ENCODE peak calls at places on chromosome 6, in ten cellular contexts. Y is tibial nerve, S is GM20000, C is A549, G is heart right ventricle, E is body of pancreas, X is stomach, F is mammary epithelial cell, K is nephron progenitor cell, N is fibroblast of pulmonary artery. O is an unnamed sample.

GRCh38 chr6:77092971-77093370 is 370.3 kb downstream of the HTR1B start:
- DNase-seq in E (no peak), G (no peak), X (no peak), C (no peak), F (no peak), K (no peak), Y (no peak), S (no peak), N (peak), O (no peak)

GRCh38 chr6:73612611-73613010 is 41.2 kb downstream of the SLC17A5 start:
- DNase-seq in E (no peak), K (no peak), Y (no peak), G (no peak), F (no peak), C (no peak), N (no peak), S (no peak), X (no peak), O (no peak)

GRCh38 chr6:123744840-123745239 is 58.8 kb upstream of the NKAIN2 start:
- DNase-seq in X (no peak), F (no peak), G (no peak), C (no peak), N (no peak), S (no peak), E (no peak), K (no peak), Y (no peak), O (no peak)

GRCh38 chr6:168916576-168917207 is 337.0 kb downstream of the THBS2 start:
- DNase-seq in F (no peak), Y (peak), N (peak), K (no peak), E (no peak), G (no peak), X (peak), C (no peak), S (no peak), O (no peak)

GRCh38 chr6:14324042-14324441 is 206.5 kb downstream of the CD83 start:
- DNase-seq in G (no peak), K (no peak), Y (no peak), X (no peak), N (no peak), E (no peak), F (peak), C (no peak), S (no peak), O (no peak)

GRCh38 chr6:14671261-14671681 is 553.7 kb downstream of the CD83 start:
- DNase-seq in N (peak), E (no peak), S (no peak), C (no peak), X (peak), K (no peak), F (peak), G (peak), Y (no peak), O (peak)

GRCh38 chr6:96716221-96716620 is 121.1 kb downstream of the GPR63 start:
- DNase-seq in C (no peak), E (no peak), X (no peak), N (no peak), G (no peak), Y (no peak), F (no peak), S (no peak), K (no peak), O (no peak)

GRCh38 chr6:12504325-12504966 is 212.1 kb upstream of the PHACTR1 start:
- DNase-seq in F (peak), N (peak), Y (no peak), S (peak), C (no peak), G (no peak), X (no peak), K (no peak), E (peak), O (peak)

GRCh38 chr6:72219536-72219935 is 333.2 kb downstream of the RIMS1 start:
- DNase-seq in N (no peak), C (no peak), Y (no peak), X (no peak), E (no peak), G (no peak), S (no peak), F (no peak), K (no peak), O (no peak)

GRCh38 chr6:11586574-11586973 is 49.0 kb downstream of the TMEM170B start:
- DNase-seq in Y (no peak), X (no peak), K (no peak), S (no peak), F (peak), E (no peak), C (no peak), N (peak), G (no peak), O (no peak)

GRCh38 chr6:136334853-136335252 is 45.2 kb upstream of the BCLAF1 start:
- DNase-seq in C (no peak), X (no peak), S (no peak), F (no peak), E (no peak), G (no peak), Y (no peak), N (no peak), K (peak), O (no peak)

GRCh38 chr6:150245148-150245547 is 102.3 kb downstream of the PPP1R14C start:
- DNase-seq in X (no peak), S (no peak), E (no peak), C (no peak), Y (no peak), F (no peak), K (no peak), G (no peak), N (no peak), O (no peak)

GRCh38 chr6:154614101-154614500 is 103.6 kb upstream of the CNKSR3 start:
- DNase-seq in Y (no peak), X (no peak), C (no peak), S (no peak), N (peak), G (no peak), E (no peak), K (no peak), F (peak), O (no peak)

GRCh38 chr6:33189164-33189563 is 3.1 kb downstream of the COL11A2 start:
- DNase-seq in S (no peak), G (no peak), N (no peak), K (no peak), E (no peak), F (no peak), X (no peak), C (no peak), Y (no peak), O (no peak)

GRCh38 chr6:29071831-29072723 is 15.0 kb downstream of the OR2B3 start:
- DNase-seq in E (no peak), C (peak), N (peak), S (peak), X (no peak), F (peak), K (peak), Y (no peak), G (no peak), O (no peak)

GRCh38 chr6:146785001-146785585 is 186.3 kb downstream of the ADGB start:
- DNase-seq in K (peak), S (no peak), E (no peak), X (no peak), G (no peak), C (peak), Y (no peak), N (peak), F (peak), O (no peak)

GRCh38 chr6:130138909-130139242 is 83.9 kb downstream of the SAMD3 start:
- DNase-seq in G (no peak), S (no peak), E (no peak), X (no peak), N (no peak), Y (no peak), C (no peak), K (no peak), F (no peak), O (no peak)

GRCh38 chr6:88491266-88491665 is 325.1 kb upstream of the CNR1 start:
- DNase-seq in C (no peak), K (no peak), S (no peak), X (no peak), F (no peak), Y (no peak), G (no peak), E (no peak), N (no peak), O (no peak)

GRCh38 chr6:88493717-88494116 is 327.6 kb upstream of the CNR1 start:
- DNase-seq in F (no peak), S (peak), G (no peak), N (no peak), E (no peak), Y (no peak), X (no peak), K (no peak), C (no peak), O (no peak)

GRCh38 chr6:88494401-88495140 is 328.4 kb upstream of the CNR1 start:
- DNase-seq in G (no peak), K (no peak), X (no peak), Y (no peak), N (no peak), E (no peak), S (peak), F (no peak), C (no peak), O (no peak)

GRCh38 chr6:88492241-88492640 is 326.1 kb upstream of the CNR1 start:
- DNase-seq in C (no peak), N (peak), K (no peak), X (no peak), E (no peak), Y (no peak), F (no peak), G (no peak), S (no peak), O (no peak)

GRCh38 chr6:88492824-88493223 is 326.7 kb upstream of the CNR1 start:
- DNase-seq in X (no peak), K (no peak), G (no peak), Y (no peak), N (peak), S (no peak), E (no peak), C (peak), F (no peak), O (no peak)
- TF ChIP-seq CTCF in X (no peak), K (no peak), G (peak), Y (peak), N (peak), S (no peak), E (no peak), C (peak), F (peak), O (peak)

GRCh38 chr6:30357678-30358339 is 12.9 kb downstream of the RPP21 start:
- DNase-seq in G (peak), S (peak), C (peak), F (peak), E (peak), X (peak), N (peak), Y (peak), K (peak), O (no peak)
- TF ChIP-seq CTCF in G (peak), S (peak), C (peak), F (peak), E (peak), X (peak), N (peak), Y (peak), K (peak), O (peak)

GRCh38 chr6:134741193-134741521 is 208.7 kb downstream of the ALDH8A1 start:
- DNase-seq in F (no peak), X (no peak), C (no peak), G (no peak), K (peak), N (no peak), Y (no peak), E (no peak), S (no peak), O (no peak)
- TF ChIP-seq CTCF in F (no peak), X (no peak), C (no peak), G (peak), K (peak), N (peak), Y (no peak), E (no peak), S (no peak), O (peak)

DNA sequence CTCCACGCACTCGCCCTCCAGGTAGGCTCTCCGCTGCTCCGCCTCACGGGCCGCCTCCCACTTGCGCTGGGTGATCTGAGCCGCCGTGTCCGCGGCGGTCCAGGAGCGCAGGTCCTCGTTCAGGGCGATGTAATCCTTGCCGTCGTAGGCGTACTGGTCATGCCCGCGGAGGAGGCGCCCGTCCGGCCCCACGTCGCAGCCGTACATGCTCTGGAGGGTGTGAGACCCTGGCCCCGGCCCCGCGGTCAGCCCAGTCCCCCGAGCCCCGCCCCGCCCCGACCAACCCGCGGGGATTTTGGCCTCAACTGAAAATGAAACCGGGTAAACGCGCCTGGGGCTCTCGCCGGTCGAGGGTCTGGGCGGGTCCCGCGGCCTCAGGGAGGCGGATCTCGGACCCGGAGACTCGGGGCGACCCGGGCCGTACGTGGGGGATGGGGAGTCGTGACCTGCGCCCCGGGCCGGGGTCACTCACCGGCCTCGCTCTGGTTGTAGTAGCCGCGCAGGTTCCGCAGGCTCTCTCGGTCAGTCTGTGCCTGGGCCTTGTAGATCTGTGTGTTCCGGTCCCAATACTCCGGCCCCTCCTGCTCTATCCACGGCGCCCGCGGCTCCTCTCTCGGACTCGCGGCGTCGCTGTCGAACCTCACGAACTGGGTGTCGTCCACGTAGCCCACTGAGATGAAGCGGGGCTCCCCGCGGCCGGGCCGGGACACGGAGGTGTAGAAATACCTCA is 598 bp downstream of the HLA-B start:
- DNase-seq in N (peak), K (peak), F (peak), G (peak), C (no peak), Y (no peak), E (peak), S (peak), X (peak), O (no peak)
- TF ChIP-seq CTCF in N (no peak), K (no peak), F (peak), G (peak), C (no peak), Y (no peak), E (no peak), S (no peak), X (no peak), O (no peak)

O was measured in epithelial cell of proximal tubule.